ENCODE peak calls at places on chromosomes 12 and 14, in four cellular contexts. N, O, V and R are unnamed samples. For H3K9me3, the result is how much of the 10 kb centered on the place peaks cover.

GRCh38 chr12:132589856-132590255 is 20.5 kb downstream of the LRCOL1 start:
- DNase-seq in V (no peak), O (no peak), N (no peak), R (no peak)

GRCh38 chr14:34059925-34060746 is 109.3 kb upstream of the EGLN3 start:
- DNase-seq in N (no peak), O (peak), V (peak), R (no peak)

GRCh38 chr12:94616217-94616729 is 34.1 kb downstream of the TMCC3 start:
- DNase-seq in O (peak), N (no peak), V (peak), R (no peak)

GRCh38 chr14:77707355-77707723 is 484 bp downstream of the ALKBH1 start:
- DNase-seq in N (no peak), V (peak), O (peak), R (peak)

GRCh38 chr12:128864516-128865186 is 11.4 kb downstream of the GLT1D1 start:
- DNase-seq in O (no peak), V (no peak), N (no peak), R (no peak)

GRCh38 chr12:7169951-7170350 is 19.5 kb upstream of the PEX5 start:
- DNase-seq in O (no peak), V (no peak), N (no peak), R (no peak)

GRCh38 chr14:63174760-63175191 is 29.5 kb upstream of the RHOJ start:
- DNase-seq in N (no peak), O (peak), V (peak), R (peak)

GRCh38 chr12:62732861-62733427 is 202.0 kb downstream of the PPM1H start:
- DNase-seq in N (no peak), V (peak), O (peak), R (no peak)

GRCh38 chr12:116547955-116548471 is 11.2 kb upstream of the MAP1LC3B2 start:
- DNase-seq in N (no peak), O (peak), V (no peak), R (peak)

GRCh38 chr14:74747237-74747636 is 15.9 kb upstream of the YLPM1 start:
- DNase-seq in O (no peak), V (no peak), N (no peak), R (no peak)

GRCh38 chr14:31080489-31080888 is 54.3 kb upstream of the STRN3 start:
- DNase-seq in O (no peak), V (no peak), N (no peak), R (no peak)

GRCh38 chr12:64056741-64057140 is 165.4 kb downstream of the KICS2 start:
- DNase-seq in V (no peak), O (no peak), N (no peak), R (no peak)

GRCh38 chr12:106118278-106118820 is 20.4 kb downstream of the NUAK1 start:
- DNase-seq in V (no peak), O (peak), N (no peak), R (no peak)

GRCh38 chr12:57129311-57130288 is 1.3 kb downstream of the LRP1 start:
- DNase-seq in O (peak), N (no peak), V (no peak), R (no peak)

GRCh38 chr12:57130941-57131340 is 2.7 kb downstream of the LRP1 start:
- DNase-seq in N (no peak), V (no peak), O (no peak), R (no peak)

GRCh38 chr12:57133013-57133569 is 4.8 kb downstream of the LRP1 start:
- DNase-seq in N (no peak), O (peak), V (no peak), R (no peak)

GRCh38 chr12:57133916-57134315 is 5.6 kb downstream of the LRP1 start:
- DNase-seq in N (no peak), O (peak), V (no peak), R (no peak)

DNA sequence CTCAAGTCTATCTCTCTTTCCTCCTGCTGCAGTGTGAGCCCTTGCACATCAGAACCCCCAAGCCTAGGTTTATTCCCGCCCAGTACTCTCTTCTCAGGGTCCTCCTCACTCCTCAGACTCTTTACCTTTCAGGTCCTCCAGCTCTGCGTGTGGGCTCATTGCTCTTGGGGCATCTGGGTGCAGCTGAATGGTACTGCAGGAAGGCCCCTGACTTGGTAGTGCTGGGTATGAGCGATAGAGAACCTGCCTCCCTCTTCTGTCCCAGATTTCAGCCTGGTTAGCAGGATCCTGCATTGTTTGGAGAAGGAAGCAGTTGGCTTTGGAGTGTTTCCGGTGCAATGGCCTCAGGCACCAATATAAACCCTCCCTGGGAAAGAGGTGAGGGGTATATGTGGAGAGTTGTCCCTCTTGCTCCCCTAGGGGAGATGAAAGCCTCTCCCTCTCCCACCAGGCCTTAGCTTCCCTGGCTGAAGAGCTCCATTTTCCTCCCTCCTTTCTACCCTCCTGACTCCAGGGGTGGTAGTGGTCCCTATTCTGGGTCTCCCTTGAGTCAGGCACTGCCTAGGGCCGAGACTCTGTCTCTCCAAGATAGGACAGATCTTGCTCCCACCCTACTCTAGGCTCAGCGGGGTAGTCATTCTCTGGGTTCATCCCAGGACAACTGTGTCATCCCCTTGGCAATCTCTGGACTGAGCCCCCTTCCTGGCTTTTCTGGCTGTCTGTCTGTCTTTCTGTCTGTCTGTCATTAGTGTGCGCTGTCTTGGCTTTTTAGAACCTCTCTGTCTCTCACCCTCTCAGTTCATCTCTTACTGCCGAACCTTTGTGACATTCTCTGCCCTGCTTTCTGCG is 3.8 kb downstream of the LRP1 start:
- DNase-seq in N (no peak), V (no peak), O (peak), R (no peak)
- H3K4me3 ChIP-seq in N (no peak), V (no peak), O (peak), R (no peak)

GRCh38 chr14:68663385-68664076 is 129.3 kb downstream of the ZFP36L1 start:
- DNase-seq in V (no peak), N (no peak), O (peak), R (no peak)
- TF ChIP-seq EZH2phosphoT487 in V (no peak), N (no peak), O (no peak), R (no peak)

GRCh38 chr12:79826267-79827128 is 108.4 kb downstream of the PPP1R12A start:
- DNase-seq in O (no peak), N (no peak), V (peak), R (no peak)
- H3K9me3 ChIP-seq in O (under half), N (under half), V (under half), R (under half)

GRCh38 chr12:39441963-39442894 is 691 bp downstream of the KIF21A start:
- DNase-seq in V (peak), O (peak), N (peak), R (no peak)

GRCh38 chr12:39440101-39440500 is 2.8 kb downstream of the KIF21A start:
- DNase-seq in N (no peak), O (no peak), V (no peak), R (no peak)

GRCh38 chr12:39440781-39441180 is 2.1 kb downstream of the KIF21A start:
- DNase-seq in V (no peak), N (no peak), O (no peak), R (no peak)

GRCh38 chr12:39442895-39443703 is at the start of gene KIF21A:
- DNase-seq in O (peak), N (peak), V (peak), R (peak)

DNA sequence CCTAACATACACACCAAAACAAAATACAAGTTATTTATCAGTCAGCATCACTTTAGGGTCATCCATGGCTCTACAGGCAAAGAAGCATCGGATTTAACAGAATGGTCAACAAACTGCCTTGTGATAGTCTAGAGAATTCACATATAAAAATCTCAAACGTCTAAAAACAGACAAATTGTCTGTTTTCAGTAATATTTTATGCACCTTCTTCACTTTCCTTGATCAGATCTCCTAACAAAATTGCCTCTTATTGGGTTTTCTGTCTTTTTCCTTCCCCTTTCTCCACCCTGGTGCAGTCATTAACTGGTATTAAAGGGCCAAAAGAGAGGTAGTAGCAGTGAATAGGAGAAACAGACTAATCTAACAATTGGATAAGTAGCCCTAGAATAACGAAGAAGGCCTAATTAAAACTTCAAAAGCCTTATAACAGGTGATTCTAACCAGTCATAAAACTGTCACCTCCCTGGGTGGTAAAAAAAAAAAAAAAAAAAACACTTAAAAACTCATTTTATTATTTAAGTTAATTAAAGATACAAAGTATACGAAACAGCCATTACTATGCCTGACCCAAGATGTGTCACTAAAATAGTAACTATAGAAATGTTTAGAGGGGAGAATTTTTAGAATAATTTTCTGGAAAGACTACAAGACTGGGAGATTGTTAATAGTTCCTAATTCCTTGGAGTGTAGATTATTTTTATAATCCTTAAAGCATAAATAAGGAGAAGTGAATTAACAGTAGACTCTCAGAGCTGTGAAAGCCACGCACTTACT is 1.5 kb downstream of the KIF21A start:
- DNase-seq in N (no peak), O (no peak), V (no peak), R (no peak)
- H3K4me3 ChIP-seq in N (peak), O (peak), V (peak), R (no peak)

DNA sequence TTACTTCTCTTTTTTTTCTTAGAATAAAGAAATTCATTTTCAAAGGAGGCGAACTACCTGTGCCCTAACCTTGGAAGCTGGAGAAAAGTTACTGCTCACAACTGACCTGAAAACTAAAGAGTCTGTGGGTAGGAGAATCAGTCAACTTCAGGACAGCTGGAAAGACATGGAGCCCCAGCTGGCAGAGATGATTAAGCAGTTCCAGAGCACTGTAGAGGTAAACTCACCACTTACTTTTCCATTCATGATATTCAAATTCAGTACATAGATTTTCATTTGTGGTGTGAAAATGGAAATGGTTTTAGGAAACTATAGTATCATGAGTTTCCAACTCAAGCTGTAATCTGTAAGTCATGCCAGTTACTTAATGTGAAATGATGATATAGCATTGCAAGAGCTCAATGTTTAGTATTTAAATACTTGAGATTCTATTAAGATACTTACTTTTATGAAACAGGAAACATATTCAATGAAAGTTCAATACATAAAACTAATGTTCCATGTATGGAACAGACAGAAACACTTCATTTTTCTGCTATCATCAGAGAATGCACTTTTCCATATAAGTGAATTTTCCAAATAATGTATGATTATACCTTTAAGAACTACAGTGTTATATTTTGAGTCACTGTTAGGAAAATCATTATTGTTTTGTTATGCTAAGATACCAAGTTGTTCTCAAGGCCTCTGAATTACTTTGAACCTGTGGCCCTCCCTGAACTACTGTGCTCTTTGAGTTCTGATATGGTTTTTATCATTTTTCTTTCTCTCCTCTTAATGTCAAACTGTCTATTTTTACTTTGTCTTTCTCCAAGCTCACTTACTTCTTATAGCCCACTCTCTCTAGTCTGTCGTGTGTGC is 119.0 kb downstream of the ESR2 start:
- DNase-seq in O (no peak), V (no peak), N (no peak), R (no peak)
- TF ChIP-seq EZH2phosphoT487 in O (no peak), V (no peak), N (no peak), R (no peak)

GRCh38 chr14:68897559-68898160 is 81.4 kb downstream of the ACTN1 start:
- DNase-seq in O (no peak), N (peak), V (no peak), R (no peak)
- H3K9me3 ChIP-seq in O (under half), N (under half), V (under half), R (under half)

GRCh38 chr14:104136472-104137296 is 1.7 kb upstream of the KIF26A start:
- DNase-seq in N (no peak), V (no peak), O (no peak), R (no peak)
- H3K4me3 ChIP-seq in N (no peak), V (no peak), O (no peak), R (no peak)